ENCODE peak calls at places on chromosomes 1 and 21, in six cellular contexts. O, F, G, L, K and P are unnamed samples.

GRCh38 chr1:109164538-109164937 is 49.2 kb upstream of the SARS1 start:
- DNase-seq in K (no peak), O (no peak), G (no peak), L (no peak), F (no peak), P (no peak)

GRCh38 chr1:178614286-178614685 is 101.4 kb downstream of the TEX35 start:
- DNase-seq in L (peak; percentile 7), K (no peak), G (no peak), F (no peak), O (no peak), P (no peak)

GRCh38 chr1:64112281-64112680 is 91.1 kb upstream of the UBE2U start:
- DNase-seq in L (no peak), F (no peak), K (peak; percentile 41), G (no peak), O (peak; percentile 84), P (peak; percentile 78)

GRCh38 chr1:46203738-46204405 is 738 bp downstream of the LURAP1 start:
- DNase-seq in O (no peak), L (no peak), G (no peak), F (no peak), K (no peak), P (no peak)

GRCh38 chr1:209567788-209568187 is 15.7 kb upstream of the CAMK1G start:
- DNase-seq in F (no peak), G (no peak), K (no peak), L (no peak), O (peak; percentile 43), P (peak; percentile 49)

GRCh38 chr21:24941316-24942185 is 665.7 kb downstream of the MRPL39 start:
- DNase-seq in F (no peak), G (no peak), O (no peak), K (no peak), L (peak; percentile 16), P (no peak)

GRCh38 chr1:162851341-162851740 is 9.6 kb downstream of the CCDC190 start:
- DNase-seq in K (no peak), F (no peak), O (no peak), G (no peak), L (no peak), P (no peak)

GRCh38 chr1:13700521-13701273 is 709 bp downstream of the PRDM2 start:
- DNase-seq in F (peak; percentile 17), L (peak; percentile 31), K (peak; percentile 57), O (peak; percentile 20), G (peak; percentile 47), P (peak; percentile 30)

GRCh38 chr1:228158151-228158571 is 7.4 kb upstream of the IBA57 start:
- DNase-seq in G (no peak), L (no peak), F (no peak), K (no peak), O (no peak), P (no peak)

GRCh38 chr1:54806931-54807611 is 5.9 kb upstream of the TTC22 start:
- DNase-seq in O (peak; percentile 11), G (peak; percentile 38), F (no peak), L (no peak), K (no peak), P (no peak)

GRCh38 chr21:45460611-45461368 is 55.8 kb downstream of the COL18A1 start:
- DNase-seq in K (peak; percentile 41), F (no peak), G (no peak), L (peak; percentile 45), O (peak; percentile 91), P (peak; percentile 91)

DNA sequence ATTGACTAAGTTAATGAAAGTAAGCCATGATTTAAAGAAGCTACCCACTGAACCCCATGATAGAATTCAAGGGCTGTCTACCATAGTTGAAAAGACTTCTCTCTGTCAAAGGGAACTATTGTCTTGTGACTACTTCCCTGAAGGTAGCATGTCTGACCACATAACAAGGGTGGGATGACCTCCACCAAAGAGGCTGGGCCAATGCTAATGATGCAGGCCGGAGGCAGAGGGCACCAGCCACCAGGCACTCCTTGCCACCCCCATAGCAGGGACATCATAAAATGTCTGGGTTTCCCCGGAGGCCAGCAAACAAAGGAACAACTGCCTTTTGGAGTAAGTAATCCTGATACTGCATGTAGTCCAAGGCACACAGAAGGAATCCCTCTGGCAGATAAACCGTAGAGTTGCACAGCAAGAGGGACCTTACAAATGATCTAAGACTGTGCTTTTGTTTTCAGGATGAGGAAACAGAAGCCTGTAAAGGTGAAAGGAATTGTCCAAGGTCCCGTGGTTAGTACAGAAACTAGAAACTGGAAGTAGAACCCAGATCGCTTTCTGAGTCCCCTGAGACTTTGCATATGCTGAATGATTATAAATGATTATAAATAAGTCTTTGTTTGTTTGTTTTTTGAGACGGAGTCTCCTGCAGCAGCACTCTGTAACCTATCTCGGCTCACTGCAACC is 33.5 kb upstream of the ITPKB start:
- DNase-seq in L (no peak), F (no peak), O (no peak), G (no peak), K (no peak), P (no peak)
- H3K4me3 ChIP-seq in L (no peak overlapping the region), F (no peak overlapping the region), O (no peak overlapping the region), G (no peak overlapping the region), K (no peak overlapping the region), P (no peak overlapping the region)

DNA sequence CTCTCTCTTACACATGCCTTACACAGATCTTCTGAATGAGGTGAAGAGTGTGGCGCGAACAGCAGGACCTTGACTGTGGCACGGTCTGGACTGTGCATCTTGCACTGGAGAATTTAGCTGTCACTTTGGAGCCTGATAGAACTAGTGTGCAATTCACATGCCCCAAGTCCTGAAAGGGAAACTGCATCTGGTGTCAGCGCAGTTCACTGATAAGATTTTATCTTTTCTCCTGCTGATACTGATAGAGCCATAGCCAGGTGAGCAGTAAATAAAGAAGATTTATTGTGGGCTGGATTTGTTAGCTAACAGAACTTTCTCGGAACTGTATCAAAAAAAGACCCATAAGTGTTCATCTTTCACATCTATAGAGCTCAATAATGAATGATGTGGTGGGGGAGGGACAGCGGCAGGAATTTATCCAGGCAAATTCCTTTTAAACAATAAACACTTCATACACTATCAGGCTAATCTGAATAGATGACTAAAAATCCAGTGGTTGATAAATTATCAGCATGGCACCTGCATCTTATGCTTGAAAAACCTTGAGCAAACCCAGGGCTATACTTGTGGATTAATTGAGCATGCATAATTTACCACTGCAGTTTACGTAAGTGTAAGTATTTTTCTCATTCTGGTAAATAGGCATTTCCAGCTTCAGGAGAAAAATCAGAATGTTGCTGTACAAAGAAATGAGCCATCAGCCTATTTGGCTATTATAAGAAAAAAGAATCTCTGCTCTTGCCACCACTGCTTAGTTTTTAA is 104.1 kb downstream of the NTNG1 start:
- DNase-seq in K (peak; percentile 29), F (no peak), L (no peak), O (no peak), G (no peak), P (no peak)
- H2AK5ac ChIP-seq in K (no peak overlapping the region), F (no peak overlapping the region), L (no peak overlapping the region), O (no peak overlapping the region), G (no peak overlapping the region), P (no peak overlapping the region)

GRCh38 chr1:39268112-39268581 is 63.7 kb downstream of the MACF1 start:
- DNase-seq in K (peak; percentile 41), G (no peak), F (peak; percentile 27), O (peak; percentile 90), L (peak; percentile 72), P (peak; percentile 93)

GRCh38 chr1:39269791-39270342 is 65.4 kb downstream of the MACF1 start:
- DNase-seq in L (peak; percentile 76), O (peak; percentile 82), F (no peak), K (peak; percentile 92), G (no peak), P (peak; percentile 89)

GRCh38 chr1:39269349-39269748 is 64.9 kb downstream of the MACF1 start:
- DNase-seq in O (no peak), F (no peak), K (no peak), L (no peak), G (no peak), P (no peak)

GRCh38 chr1:39270368-39270767 is 65.9 kb downstream of the MACF1 start:
- DNase-seq in G (no peak), O (no peak), L (peak; percentile 67), F (no peak), K (peak; percentile 48), P (no peak)

DNA sequence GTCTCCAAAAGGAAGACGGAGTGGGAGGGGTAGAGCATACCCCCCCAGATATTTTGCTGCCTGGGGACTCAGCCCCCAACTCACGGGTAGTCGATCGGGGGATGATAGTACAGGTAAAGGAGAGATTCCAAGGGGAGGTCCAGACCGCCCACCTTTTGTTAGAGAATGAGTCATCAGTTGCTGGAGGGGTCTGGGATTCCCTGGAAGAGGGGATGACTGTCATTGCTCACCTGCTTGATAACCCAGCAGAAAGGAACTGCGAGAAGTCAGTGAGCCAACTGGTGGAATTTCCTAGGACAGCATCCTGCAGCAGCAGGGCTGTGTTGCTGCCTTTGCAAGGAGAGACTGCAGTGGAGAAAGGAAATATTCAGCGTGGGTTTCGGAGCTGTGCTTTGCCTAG is 64.4 kb downstream of the MACF1 start:
- DNase-seq in G (peak; percentile 62), L (peak; percentile 93), O (peak; percentile 13), K (peak; percentile 35), F (no peak), P (peak; percentile 32)
- H3K4me3 ChIP-seq in G (peak overlapping the region; percentile 49), L (no peak overlapping the region), O (no peak overlapping the region), K (no peak overlapping the region), F (no peak overlapping the region), P (no peak overlapping the region)

GRCh38 chr21:33374874-33375644 is 28.2 kb upstream of the IFNGR2 start:
- DNase-seq in F (no peak), G (no peak), K (no peak), L (no peak), O (no peak), P (no peak)
- H2AK5ac ChIP-seq in F (no peak overlapping the region), G (no peak overlapping the region), K (no peak overlapping the region), L (no peak overlapping the region), O (peak overlapping the region; percentile 20), P (no peak overlapping the region)

GRCh38 chr1:154867841-154868610 is 2.1 kb downstream of the KCNN3 start:
- DNase-seq in F (no peak), K (no peak), L (no peak), O (no peak), G (no peak), P (no peak)

GRCh38 chr1:154871374-154871773 is 1.3 kb upstream of the KCNN3 start:
- DNase-seq in G (no peak), O (no peak), K (no peak), F (no peak), L (no peak), P (no peak)

GRCh38 chr1:154870734-154871133 is 653 bp upstream of the KCNN3 start:
- DNase-seq in L (no peak), O (no peak), K (no peak), F (no peak), G (no peak), P (no peak)

GRCh38 chr1:154870117-154870571 is at the start of gene KCNN3:
- DNase-seq in O (peak; percentile 82), K (peak; percentile 75), G (peak; percentile 99), L (peak; percentile 98), F (peak; percentile 98), P (peak; percentile 94)

GRCh38 chr1:154869351-154870116 is 547 bp downstream of the KCNN3 start:
- DNase-seq in G (no peak), O (peak; percentile 38), F (no peak), L (no peak), K (no peak), P (peak; percentile 49)
- H3K4me3 ChIP-seq in G (peak overlapping the region; percentile 58), O (no peak overlapping the region), F (peak overlapping the region; percentile 72), L (no peak overlapping the region), K (no peak overlapping the region), P (no peak overlapping the region)